ENCODE peak calls at places on chromosomes 13 and 19, in nine cellular contexts. L is heart left ventricle; H is hepatocyte; B is activated CD4-positive, alpha-beta T cell treated with anti-CD3 and anti-CD28 coated beads, Interleukin-2, amount 50 U/mL, for 1 hour; U is HEK293T; P is CD4-positive, alpha-beta memory T cell; X is MCF 10A; S is NCI-H1105 treated with DMSO at 0.1 percent for 48 hours; C is brain microvascular endothelial cell. D is an unnamed sample.

GRCh38 chr13:90867336-90867683 is 480.2 kb upstream of the MIR17HG start:
- DNase-seq in L (peak; percentile 51), H (peak; percentile 82), B (no peak), U (peak; percentile 78), P (no peak), X (peak; percentile 84), S (peak; percentile 40), C (peak; percentile 64), D (peak; percentile 1)

GRCh38 chr19:35349614-35350521 is 2.2 kb downstream of the FFAR1 start:
- DNase-seq in L (no peak), H (no peak), B (no peak), U (no peak), P (peak; percentile 7), X (no peak), S (no peak), C (no peak), D (no peak)

GRCh38 chr13:100753391-100753790 is 78.8 kb upstream of the TMTC4 start:
- DNase-seq in L (no peak), H (no peak), B (no peak), U (no peak), P (no peak), X (no peak), S (no peak), C (no peak), D (no peak)

GRCh38 chr19:50719566-50719965 is at the start of gene SHANK1:
- DNase-seq in L (no peak), H (no peak), B (no peak), U (no peak), P (no peak), X (no peak), S (no peak), C (no peak), D (no peak)

GRCh38 chr13:60755380-60756163 is 358.6 kb downstream of the TDRD3 start:
- DNase-seq in L (no peak), H (peak; percentile 30), B (no peak), U (no peak), P (no peak), X (no peak), S (no peak), C (no peak), D (no peak)

GRCh38 chr13:27573265-27573664 is 47.1 kb downstream of the LNX2 start:
- DNase-seq in L (no peak), H (peak; percentile 11), B (no peak), U (no peak), P (no peak), X (no peak), S (no peak), C (peak; percentile 65), D (no peak)

GRCh38 chr13:44474122-44474910 is 100.7 kb downstream of the SERP2 start:
- DNase-seq in L (no peak), H (no peak), B (no peak), U (peak; percentile 10), P (no peak), X (peak; percentile 12), S (no peak), C (no peak), D (no peak)

GRCh38 chr19:33260628-33261418 is 35.2 kb upstream of the SLC7A10 start:
- DNase-seq in L (peak; percentile 49), H (no peak), B (no peak), U (no peak), P (no peak), X (no peak), S (no peak), C (no peak), D (peak; percentile 56)

GRCh38 chr19:49567722-49568454 is 12.5 kb downstream of the NOSIP start:
- DNase-seq in L (no peak), H (peak; percentile 31), B (peak; percentile 72), U (no peak), P (peak; percentile 92), X (no peak), S (no peak), C (no peak), D (no peak)

GRCh38 chr19:12000152-12000981 is 35.1 kb downstream of the ZNF433 start:
- DNase-seq in L (no peak), H (no peak), B (no peak), U (no peak), P (no peak), X (no peak), S (no peak), C (peak; percentile 25), D (peak; percentile 67)

GRCh38 chr19:7386769-7387168 is 38.0 kb downstream of the ARHGEF18 start:
- DNase-seq in L (no peak), H (no peak), B (no peak), U (no peak), P (no peak), X (no peak), S (no peak), C (no peak), D (no peak)

GRCh38 chr13:95083758-95084157 is 217.5 kb downstream of the ABCC4 start:
- DNase-seq in L (no peak), H (no peak), B (no peak), U (no peak), P (no peak), X (peak; percentile 30), S (no peak), C (peak; percentile 71), D (no peak)

GRCh38 chr13:104321756-104322155 is 1255.5 kb upstream of the SLC10A2 start:
- DNase-seq in L (no peak), H (no peak), B (no peak), U (no peak), P (no peak), X (no peak), S (no peak), C (no peak), D (no peak)

GRCh38 chr19:43362179-43362578 is 8.7 kb downstream of the CD177 start:
- DNase-seq in L (no peak), H (no peak), B (no peak), U (no peak), P (no peak), X (no peak), S (no peak), C (no peak), D (no peak)

GRCh38 chr13:98990701-98991100 is 12.8 kb upstream of the DOCK9 start:
- DNase-seq in L (no peak), H (no peak), B (no peak), U (no peak), P (no peak), X (no peak), S (no peak), C (no peak), D (no peak)

GRCh38 chr13:26255717-26256277 is 1.9 kb downstream of the CDK8 start:
- DNase-seq in L (no peak), H (peak; percentile 19), B (no peak), U (no peak), P (no peak), X (peak; percentile 3), S (peak; percentile 20), C (no peak), D (peak; percentile 6)

GRCh38 chr19:4086336-4086953 is 19.7 kb upstream of the ZBTB7A start:
- DNase-seq in L (peak; percentile 24), H (no peak), B (no peak), U (no peak), P (peak; percentile 27), X (no peak), S (no peak), C (no peak), D (no peak)

GRCh38 chr13:32098275-32098674 is 66.7 kb downstream of the FRY start:
- DNase-seq in L (no peak), H (peak; percentile 16), B (no peak), U (no peak), P (no peak), X (peak; percentile 10), S (no peak), C (no peak), D (no peak)

GRCh38 chr19:18895828-18896341 is at the start of gene CERS1:
- DNase-seq in L (no peak), H (peak; percentile 57), B (no peak), U (peak; percentile 72), P (peak; percentile 7), X (no peak), S (peak; percentile 45), C (no peak), D (no peak)

GRCh38 chr13:95153647-95154405 is 147.4 kb downstream of the ABCC4 start:
- DNase-seq in L (no peak), H (no peak), B (no peak), U (no peak), P (no peak), X (peak; percentile 65), S (peak; percentile 61), C (no peak), D (no peak)

GRCh38 chr13:72960541-72960940 is 98.3 kb upstream of the KLF5 start:
- DNase-seq in L (no peak), H (peak; percentile 29), B (no peak), U (no peak), P (no peak), X (no peak), S (peak; percentile 82), C (no peak), D (no peak)

GRCh38 chr13:20190481-20191310 is 2.0 kb downstream of the GJB2 start:
- DNase-seq in L (no peak), H (no peak), B (no peak), U (no peak), P (no peak), X (peak; percentile 77), S (no peak), C (peak; percentile 36), D (no peak)

GRCh38 chr19:38425222-38425809 is 703 bp downstream of the RASGRP4 start:
- DNase-seq in L (no peak), H (no peak), B (no peak), U (no peak), P (no peak), X (no peak), S (no peak), C (no peak), D (no peak)

GRCh38 chr13:111158136-111158805 is 43.2 kb downstream of the ARHGEF7 start:
- DNase-seq in L (no peak), H (no peak), B (no peak), U (no peak), P (no peak), X (no peak), S (no peak), C (no peak), D (no peak)

GRCh38 chr19:35716985-35717664 is 678 bp upstream of the KMT2B start:
- DNase-seq in L (peak; percentile 90), H (peak; percentile 94), B (peak; percentile 95), U (peak; percentile 79), P (peak; percentile 98), X (peak; percentile 97), S (peak; percentile 95), C (peak; percentile 91), D (peak; percentile 86)

GRCh38 chr19:54921082-54921481 is 15.1 kb downstream of the NCR1 start:
- DNase-seq in L (no peak), H (no peak), B (no peak), U (no peak), P (no peak), X (no peak), S (no peak), C (no peak), D (no peak)

GRCh38 chr13:99033814-99034213 is 56.0 kb upstream of the DOCK9 start:
- DNase-seq in L (no peak), H (peak; percentile 47), B (no peak), U (peak; percentile 23), P (no peak), X (peak; percentile 49), S (peak; percentile 30), C (no peak), D (no peak)

GRCh38 chr19:50779504-50780457 is 9.5 kb downstream of the GPR32 start:
- DNase-seq in L (no peak), H (no peak), B (no peak), U (no peak), P (no peak), X (no peak), S (no peak), C (no peak), D (no peak)

GRCh38 chr13:81396172-81396571 is 1055.2 kb upstream of the SPRY2 start:
- DNase-seq in L (no peak), H (no peak), B (no peak), U (no peak), P (no peak), X (no peak), S (no peak), C (no peak), D (no peak)

GRCh38 chr19:11199517-11199916 is 2.2 kb upstream of the KANK2 start:
- DNase-seq in L (no peak), H (no peak), B (no peak), U (no peak), P (no peak), X (no peak), S (no peak), C (no peak), D (no peak)

GRCh38 chr19:58395220-58395978 is at the start of gene RNF225:
- DNase-seq in L (no peak), H (peak; percentile 46), B (no peak), U (no peak), P (no peak), X (no peak), S (no peak), C (no peak), D (no peak)

D was measured in GM06990.